ENCODE peak calls at places on chromosome 15, in eight cellular contexts. One of them, this sample, is unnamed.
A peak's percentile ranks its signal among the peaks of the same experiment; 100 is the strongest.

GRCh38 chr15:48168626-48169025 is 9.5 kb downstream of the MYEF2 start:
- DNase-seq in fibroblast of mammary gland: no peak
- DNase-seq in OCI-LY7: no peak
- DNase-seq in BE2C: no peak
- DNase-seq in Peyer's patch: no peak
- DNase-seq in nephron progenitor cell: no peak
- DNase-seq in MM.1S: no peak
- DNase-seq in GM06990: no peak
- DNase-seq in this sample: no peak

GRCh38 chr15:60414016-60414682 is 16.4 kb upstream of the ANXA2 start:
- DNase-seq in fibroblast of mammary gland: peak; percentile 74
- DNase-seq in OCI-LY7: no peak
- DNase-seq in BE2C: no peak
- DNase-seq in Peyer's patch: no peak
- DNase-seq in nephron progenitor cell: no peak
- DNase-seq in MM.1S: no peak
- DNase-seq in GM06990: no peak
- DNase-seq in this sample: no peak

GRCh38 chr15:59268199-59268979 is 61.7 kb downstream of the LDHAL6B start:
- DNase-seq in fibroblast of mammary gland: peak; percentile 85
- DNase-seq in OCI-LY7: no peak
- DNase-seq in BE2C: no peak
- DNase-seq in Peyer's patch: no peak
- DNase-seq in nephron progenitor cell: no peak
- DNase-seq in MM.1S: no peak
- DNase-seq in GM06990: no peak
- DNase-seq in this sample: no peak

GRCh38 chr15:69559440-69560215 is 107.0 kb downstream of the RPLP1 start:
- DNase-seq in fibroblast of mammary gland: peak; percentile 18
- DNase-seq in OCI-LY7: no peak
- DNase-seq in BE2C: no peak
- DNase-seq in Peyer's patch: no peak
- DNase-seq in nephron progenitor cell: no peak
- DNase-seq in MM.1S: no peak
- DNase-seq in GM06990: no peak
- DNase-seq in this sample: no peak

GRCh38 chr15:51647128-51647562 is 24.6 kb upstream of the DMXL2 start:
- DNase-seq in fibroblast of mammary gland: peak; percentile 69
- DNase-seq in OCI-LY7: peak; percentile 3
- DNase-seq in BE2C: peak; percentile 86
- DNase-seq in Peyer's patch: peak; percentile 56
- DNase-seq in nephron progenitor cell: no peak
- DNase-seq in MM.1S: no peak
- DNase-seq in GM06990: no peak
- DNase-seq in this sample: peak; percentile 79

GRCh38 chr15:46848704-46849103 is 868.6 kb upstream of the SEMA6D start:
- DNase-seq in fibroblast of mammary gland: peak; percentile 43
- DNase-seq in OCI-LY7: no peak
- DNase-seq in BE2C: no peak
- DNase-seq in Peyer's patch: no peak
- DNase-seq in nephron progenitor cell: no peak
- DNase-seq in MM.1S: no peak
- DNase-seq in GM06990: no peak
- DNase-seq in this sample: no peak

GRCh38 chr15:49530106-49530505 is 90.5 kb downstream of the FAM227B start:
- DNase-seq in fibroblast of mammary gland: peak; percentile 40
- DNase-seq in OCI-LY7: no peak
- DNase-seq in BE2C: no peak
- DNase-seq in Peyer's patch: no peak
- DNase-seq in nephron progenitor cell: no peak
- DNase-seq in MM.1S: no peak
- DNase-seq in GM06990: no peak
- DNase-seq in this sample: no peak

GRCh38 chr15:78129098-78130011 is 1.9 kb downstream of the CIB2 start:
- DNase-seq in fibroblast of mammary gland: no peak
- DNase-seq in OCI-LY7: no peak
- DNase-seq in BE2C: no peak
- DNase-seq in Peyer's patch: no peak
- DNase-seq in nephron progenitor cell: peak; percentile 36
- DNase-seq in MM.1S: no peak
- DNase-seq in GM06990: no peak
- DNase-seq in this sample: no peak

GRCh38 chr15:50251638-50252182 is 13.8 kb downstream of the HDC start:
- DNase-seq in fibroblast of mammary gland: no peak
- DNase-seq in OCI-LY7: no peak
- DNase-seq in BE2C: no peak
- DNase-seq in Peyer's patch: no peak
- DNase-seq in nephron progenitor cell: no peak
- DNase-seq in MM.1S: no peak
- DNase-seq in GM06990: no peak
- DNase-seq in this sample: no peak

GRCh38 chr15:74845208-74845568 is 2.2 kb upstream of the ULK3 start:
- DNase-seq in fibroblast of mammary gland: no peak
- DNase-seq in OCI-LY7: no peak
- DNase-seq in BE2C: no peak
- DNase-seq in Peyer's patch: no peak
- DNase-seq in nephron progenitor cell: no peak
- DNase-seq in MM.1S: no peak
- DNase-seq in GM06990: no peak
- DNase-seq in this sample: no peak

GRCh38 chr15:69475769-69476358 is 23.2 kb downstream of the RPLP1 start:
- DNase-seq in fibroblast of mammary gland: peak; percentile 66
- DNase-seq in OCI-LY7: peak; percentile 56
- DNase-seq in BE2C: peak; percentile 78
- DNase-seq in Peyer's patch: peak; percentile 85
- DNase-seq in nephron progenitor cell: peak; percentile 86
- DNase-seq in MM.1S: peak; percentile 59
- DNase-seq in GM06990: no peak
- DNase-seq in this sample: peak; percentile 75

GRCh38 chr15:66071160-66071559 is 182.4 kb downstream of the MEGF11 start:
- DNase-seq in fibroblast of mammary gland: no peak
- DNase-seq in OCI-LY7: no peak
- DNase-seq in BE2C: no peak
- DNase-seq in Peyer's patch: no peak
- DNase-seq in nephron progenitor cell: no peak
- DNase-seq in MM.1S: no peak
- DNase-seq in GM06990: no peak
- DNase-seq in this sample: no peak

GRCh38 chr15:69666921-69667811 is 214.5 kb downstream of the RPLP1 start:
- DNase-seq in fibroblast of mammary gland: no peak
- DNase-seq in OCI-LY7: peak; percentile 31
- DNase-seq in BE2C: no peak
- DNase-seq in Peyer's patch: no peak
- DNase-seq in nephron progenitor cell: no peak
- DNase-seq in MM.1S: peak; percentile 80
- DNase-seq in GM06990: peak; percentile 77
- DNase-seq in this sample: peak; percentile 78

GRCh38 chr15:47794266-47794914 is 77.1 kb downstream of the SEMA6D start:
- DNase-seq in fibroblast of mammary gland: peak; percentile 4
- DNase-seq in OCI-LY7: no peak
- DNase-seq in BE2C: no peak
- DNase-seq in Peyer's patch: no peak
- DNase-seq in nephron progenitor cell: no peak
- DNase-seq in MM.1S: no peak
- DNase-seq in GM06990: no peak
- DNase-seq in this sample: no peak

GRCh38 chr15:39321977-39322376 is 258.9 kb upstream of the THBS1 start:
- DNase-seq in fibroblast of mammary gland: no peak
- DNase-seq in OCI-LY7: no peak
- DNase-seq in BE2C: no peak
- DNase-seq in Peyer's patch: no peak
- DNase-seq in nephron progenitor cell: no peak
- DNase-seq in MM.1S: no peak
- DNase-seq in GM06990: no peak
- DNase-seq in this sample: no peak

GRCh38 chr15:73941871-73942635 is 15.8 kb downstream of the LOXL1 start:
- DNase-seq in fibroblast of mammary gland: no peak
- DNase-seq in OCI-LY7: no peak
- DNase-seq in BE2C: peak; percentile 2
- DNase-seq in Peyer's patch: peak; percentile 45
- DNase-seq in nephron progenitor cell: no peak
- DNase-seq in MM.1S: peak; percentile 38
- DNase-seq in GM06990: no peak
- DNase-seq in this sample: no peak

GRCh38 chr15:84804005-84804803 is 13.0 kb upstream of the ALPK3 start:
- DNase-seq in fibroblast of mammary gland: no peak
- DNase-seq in OCI-LY7: no peak
- DNase-seq in BE2C: no peak
- DNase-seq in Peyer's patch: no peak
- DNase-seq in nephron progenitor cell: no peak
- DNase-seq in MM.1S: no peak
- DNase-seq in GM06990: no peak
- DNase-seq in this sample: no peak

GRCh38 chr15:66400351-66400774 is 13.7 kb downstream of the MAP2K1 start:
- DNase-seq in fibroblast of mammary gland: peak; percentile 64
- DNase-seq in OCI-LY7: no peak
- DNase-seq in BE2C: no peak
- DNase-seq in Peyer's patch: no peak
- DNase-seq in nephron progenitor cell: no peak
- DNase-seq in MM.1S: no peak
- DNase-seq in GM06990: no peak
- DNase-seq in this sample: no peak

DNA sequence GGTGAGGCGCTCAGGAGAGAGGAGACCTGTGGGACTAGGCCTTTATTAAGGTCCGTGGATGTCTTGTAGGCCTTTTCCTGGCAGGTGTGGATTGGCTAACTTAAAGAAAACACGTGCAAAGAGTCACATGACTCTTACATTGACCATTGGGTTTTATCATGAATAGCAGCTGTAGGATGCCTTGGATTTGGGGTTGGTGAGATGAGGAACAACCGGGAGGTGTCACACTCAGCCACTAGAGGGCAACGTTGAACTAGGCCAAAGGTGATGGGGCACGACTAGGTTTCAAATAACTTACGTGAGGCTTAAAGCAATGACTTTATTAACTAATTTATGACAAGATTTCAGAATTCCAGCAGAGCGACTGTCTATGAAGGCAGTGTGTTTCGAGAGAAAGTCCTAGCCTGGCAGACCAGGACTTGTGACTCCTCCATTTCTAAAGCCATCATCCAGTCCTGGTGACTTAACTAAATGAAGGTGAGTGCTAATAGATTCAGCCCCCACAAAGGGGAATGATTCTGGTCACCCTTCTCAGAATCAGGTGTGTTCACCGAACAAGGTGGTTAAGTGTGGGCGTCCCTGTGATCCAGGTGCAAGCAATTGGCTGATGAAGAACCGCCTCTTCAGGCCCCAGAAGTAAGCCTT is 345.6 kb downstream of the MCTP2 start:
- DNase-seq in fibroblast of mammary gland: peak; percentile 1
- DNase-seq in OCI-LY7: peak; percentile 64
- DNase-seq in BE2C: peak; percentile 55
- DNase-seq in Peyer's patch: no peak
- DNase-seq in nephron progenitor cell: no peak
- DNase-seq in MM.1S: peak; percentile 51
- DNase-seq in GM06990: no peak
- DNase-seq in this sample: no peak
- TF ChIP-seq CTCF in fibroblast of mammary gland: peak; percentile 29
- TF ChIP-seq CTCF in OCI-LY7: peak; percentile 89
- TF ChIP-seq CTCF in BE2C: peak; percentile 90
- TF ChIP-seq CTCF in Peyer's patch: peak; percentile 56
- TF ChIP-seq CTCF in nephron progenitor cell: peak; percentile 46
- TF ChIP-seq CTCF in MM.1S: peak; percentile 82
- TF ChIP-seq CTCF in GM06990: peak; percentile 83
- TF ChIP-seq CTCF in this sample: peak; percentile 71

GRCh38 chr15:68053997-68054657 is at the start of gene PIAS1:
- DNase-seq in fibroblast of mammary gland: peak; percentile 82
- DNase-seq in OCI-LY7: peak; percentile 96
- DNase-seq in BE2C: peak; percentile 97
- DNase-seq in Peyer's patch: peak; percentile 97
- DNase-seq in nephron progenitor cell: peak; percentile 96
- DNase-seq in MM.1S: peak; percentile 93
- DNase-seq in GM06990: peak; percentile 94
- DNase-seq in this sample: peak; percentile 95

GRCh38 chr15:68054658-68055223 is 626 bp downstream of the PIAS1 start:
- DNase-seq in fibroblast of mammary gland: peak; percentile 11
- DNase-seq in OCI-LY7: peak; percentile 64
- DNase-seq in BE2C: peak; percentile 84
- DNase-seq in Peyer's patch: peak; percentile 73
- DNase-seq in nephron progenitor cell: peak; percentile 90
- DNase-seq in MM.1S: peak; percentile 10
- DNase-seq in GM06990: peak; percentile 73
- DNase-seq in this sample: peak; percentile 71

GRCh38 chr15:68053701-68053996 is 466 bp upstream of the PIAS1 start:
- DNase-seq in fibroblast of mammary gland: no peak
- DNase-seq in OCI-LY7: no peak
- DNase-seq in BE2C: no peak
- DNase-seq in Peyer's patch: no peak
- DNase-seq in nephron progenitor cell: no peak
- DNase-seq in MM.1S: peak; percentile 11
- DNase-seq in GM06990: no peak
- DNase-seq in this sample: no peak

GRCh38 chr15:68056097-68056865 is 2.2 kb downstream of the PIAS1 start:
- DNase-seq in fibroblast of mammary gland: no peak
- DNase-seq in OCI-LY7: no peak
- DNase-seq in BE2C: no peak
- DNase-seq in Peyer's patch: no peak
- DNase-seq in nephron progenitor cell: no peak
- DNase-seq in MM.1S: no peak
- DNase-seq in GM06990: no peak
- DNase-seq in this sample: no peak

GRCh38 chr15:68055224-68055705 is 1.1 kb downstream of the PIAS1 start:
- DNase-seq in fibroblast of mammary gland: peak; percentile 61
- DNase-seq in OCI-LY7: peak; percentile 87
- DNase-seq in BE2C: peak; percentile 40
- DNase-seq in Peyer's patch: no peak
- DNase-seq in nephron progenitor cell: peak; percentile 35
- DNase-seq in MM.1S: peak; percentile 70
- DNase-seq in GM06990: peak; percentile 74
- DNase-seq in this sample: peak; percentile 53
- TF ChIP-seq CTCF in fibroblast of mammary gland: no peak
- TF ChIP-seq CTCF in OCI-LY7: no peak
- TF ChIP-seq CTCF in BE2C: no peak
- TF ChIP-seq CTCF in Peyer's patch: no peak
- TF ChIP-seq CTCF in nephron progenitor cell: no peak
- TF ChIP-seq CTCF in MM.1S: no peak
- TF ChIP-seq CTCF in GM06990: no peak
- TF ChIP-seq CTCF in this sample: no peak

DNA sequence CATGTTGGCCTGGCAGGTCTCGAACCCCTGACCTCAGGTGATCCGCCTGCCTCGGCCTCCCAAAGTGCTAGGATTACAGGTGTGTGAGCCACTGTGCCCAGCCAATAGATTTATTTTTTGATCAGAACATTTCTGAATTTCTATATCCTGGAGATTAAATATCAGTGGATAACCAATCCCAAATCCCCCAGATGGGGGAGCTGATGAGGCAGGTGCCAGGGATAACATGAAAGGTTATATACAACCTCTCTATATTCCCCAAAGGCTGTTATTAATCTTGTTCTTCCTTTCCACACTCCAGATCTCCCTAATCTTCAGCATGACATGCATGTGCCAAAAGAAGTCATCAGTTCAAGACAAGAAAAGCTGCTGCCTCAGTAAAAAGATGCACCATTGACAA is 112.3 kb downstream of the WDR76 start:
- DNase-seq in fibroblast of mammary gland: peak; percentile 47
- DNase-seq in OCI-LY7: peak; percentile 13
- DNase-seq in BE2C: peak; percentile 55
- DNase-seq in Peyer's patch: no peak
- DNase-seq in nephron progenitor cell: no peak
- DNase-seq in MM.1S: no peak
- DNase-seq in GM06990: no peak
- DNase-seq in this sample: no peak
- TF ChIP-seq CTCF in fibroblast of mammary gland: peak; percentile 66
- TF ChIP-seq CTCF in OCI-LY7: peak; percentile 68
- TF ChIP-seq CTCF in BE2C: peak; percentile 66
- TF ChIP-seq CTCF in Peyer's patch: peak; percentile 28
- TF ChIP-seq CTCF in nephron progenitor cell: peak; percentile 13
- TF ChIP-seq CTCF in MM.1S: peak; percentile 48
- TF ChIP-seq CTCF in GM06990: peak; percentile 56
- TF ChIP-seq CTCF in this sample: no peak

GRCh38 chr15:91853968-91854943 is 748 bp downstream of the SLCO3A1 start:
- DNase-seq in fibroblast of mammary gland: peak; percentile 6
- DNase-seq in OCI-LY7: peak; percentile 80
- DNase-seq in BE2C: peak; percentile 69
- DNase-seq in Peyer's patch: peak; percentile 58
- DNase-seq in nephron progenitor cell: peak; percentile 67
- DNase-seq in MM.1S: peak; percentile 50
- DNase-seq in GM06990: no peak
- DNase-seq in this sample: peak; percentile 71
- TF ChIP-seq CTCF in fibroblast of mammary gland: no peak
- TF ChIP-seq CTCF in OCI-LY7: peak; percentile 15
- TF ChIP-seq CTCF in BE2C: no peak
- TF ChIP-seq CTCF in Peyer's patch: peak; percentile 19
- TF ChIP-seq CTCF in nephron progenitor cell: no peak
- TF ChIP-seq CTCF in MM.1S: no peak
- TF ChIP-seq CTCF in GM06990: no peak
- TF ChIP-seq CTCF in this sample: no peak